ENCODE peak calls at places on chromosomes 11 and 22, in eight cellular contexts. U is CD8-positive, alpha-beta T cell; Q is activated T-helper 1 cell treated with anti-CD3 and anti-CD28 coated beads, Interleukin-2, amount 50 U/mL, for 16 hours; J is fibroblast of the conjunctiva; F is SW480; L is Ammon's horn; C is MM.1S; G is retinal pigment epithelial cell. H is an unnamed sample.

GRCh38 chr22:48900626-48901025 is 927.0 kb downstream of the BRD1 start:
- DNase-seq in G (no peak), J (no peak), L (no peak), F (no peak), Q (no peak), C (no peak), U (no peak), H (no peak)

GRCh38 chr22:18954941-18955571 is 19.0 kb upstream of the PRODH start:
- DNase-seq in G (no peak), L (no peak), C (no peak), U (no peak), Q (no peak), J (no peak), F (no peak), H (no peak)

GRCh38 chr11:75145972-75146519 is 4.9 kb upstream of the SLCO2B1 start:
- DNase-seq in F (no peak), L (no peak), J (no peak), Q (no peak), G (no peak), C (no peak), U (no peak), H (no peak)

GRCh38 chr11:116691779-116692178 is 81.0 kb downstream of the BUD13 start:
- DNase-seq in Q (peak; percentile 15), J (no peak), L (peak; percentile 57), C (peak; percentile 46), F (peak; percentile 39), U (peak; percentile 49), G (no peak), H (peak; percentile 86)

GRCh38 chr11:45765107-45765668 is 39.8 kb upstream of the SLC35C1 start:
- DNase-seq in U (no peak), Q (no peak), C (no peak), J (no peak), F (no peak), L (no peak), G (no peak), H (no peak)

GRCh38 chr22:30918761-30919160 is 49.8 kb downstream of the MORC2 start:
- DNase-seq in F (no peak), U (no peak), G (no peak), J (no peak), Q (no peak), L (no peak), C (no peak), H (no peak)

GRCh38 chr11:11532574-11532973 is 89.2 kb downstream of the GALNT18 start:
- DNase-seq in J (no peak), U (no peak), L (no peak), G (no peak), F (no peak), C (no peak), Q (no peak), H (peak; percentile 22)

GRCh38 chr11:15663778-15664218 is 549.1 kb downstream of the INSC start:
- DNase-seq in G (no peak), F (no peak), C (no peak), Q (no peak), L (peak; percentile 48), U (no peak), J (no peak), H (no peak)

GRCh38 chr22:20456722-20457076 is 19.1 kb upstream of the SCARF2 start:
- DNase-seq in L (no peak), J (no peak), C (no peak), F (no peak), U (no peak), G (no peak), Q (no peak), H (no peak)

GRCh38 chr11:32039149-32039548 is 51.7 kb upstream of the RCN1 start:
- DNase-seq in L (no peak), U (no peak), G (no peak), J (no peak), F (no peak), C (no peak), Q (no peak), H (no peak)

GRCh38 chr11:116732740-116733385 is 39.9 kb downstream of the BUD13 start:
- DNase-seq in L (peak; percentile 81), U (peak; percentile 46), J (peak; percentile 53), C (peak; percentile 52), Q (peak; percentile 25), F (peak; percentile 52), G (no peak), H (peak; percentile 94)

GRCh38 chr11:128434411-128434810 is 152.9 kb downstream of the ETS1 start:
- DNase-seq in J (no peak), F (no peak), C (no peak), L (no peak), G (no peak), U (no peak), Q (no peak), H (no peak)

GRCh38 chr11:29447821-29448220 is 569.0 kb downstream of the KCNA4 start:
- DNase-seq in C (no peak), U (no peak), J (no peak), Q (no peak), G (no peak), F (no peak), L (no peak), H (no peak)